ENCODE peak calls at places on chromosome 5, in six cellular contexts. X is mesendoderm, Z is neuronal stem cell, S is H1, L is IMR-90, I is H9. R is an unnamed sample.

GRCh38 chr5:61254969-61255555 is 77.0 kb upstream of the ZSWIM6 start:
- DNase-seq in Z (no peak), L (no peak), X (no peak), S (no peak), I (no peak), R (no peak)

GRCh38 chr5:96880402-96881164 is 4.3 kb downstream of the ERAP2 start:
- DNase-seq in S (no peak), I (no peak), Z (no peak), X (no peak), L (peak; percentile 87), R (peak; percentile 74)

GRCh38 chr5:1140188-1140817 is 28.4 kb upstream of the SLC12A7 start:
- DNase-seq in X (peak; percentile 55), Z (peak; percentile 27), L (peak; percentile 31), S (peak; percentile 79), I (peak; percentile 58), R (peak; percentile 59)

GRCh38 chr5:54718647-54719046 is 201.1 kb downstream of the SNX18 start:
- DNase-seq in L (no peak), I (no peak), Z (no peak), X (peak; percentile 48), S (no peak), R (peak; percentile 14)

GRCh38 chr5:81156732-81157131 is 76.4 kb upstream of the CKMT2 start:
- DNase-seq in X (no peak), S (no peak), Z (no peak), I (no peak), L (no peak), R (no peak)

GRCh38 chr5:77882670-77883257 is 106.6 kb upstream of the TBCA start:
- DNase-seq in S (no peak), L (peak; percentile 92), Z (no peak), X (no peak), I (no peak), R (peak; percentile 57)

GRCh38 chr5:155651-156410 is 35.5 kb upstream of the LRRC14B start:
- DNase-seq in X (no peak), S (peak; percentile 43), L (no peak), I (no peak), Z (no peak), R (no peak)

GRCh38 chr5:16888694-16889124 is 47.4 kb downstream of the MYO10 start:
- DNase-seq in S (no peak), X (no peak), L (peak; percentile 67), I (no peak), Z (no peak), R (peak; percentile 81)

GRCh38 chr5:31463341-31463740 is 68.6 kb downstream of the DROSHA start:
- DNase-seq in X (no peak), L (peak; percentile 23), I (no peak), Z (no peak), S (no peak), R (no peak)

GRCh38 chr5:169197343-169197742 is 103.6 kb downstream of the SLIT3 start:
- DNase-seq in Z (no peak), I (no peak), L (no peak), X (no peak), S (no peak), R (no peak)

GRCh38 chr5:33153373-33153772 is 287.4 kb upstream of the TARS1 start:
- DNase-seq in L (no peak), S (no peak), X (no peak), Z (no peak), I (no peak), R (no peak)

GRCh38 chr5:52657231-52657645 is 130.5 kb upstream of the ITGA1 start:
- DNase-seq in S (no peak), Z (peak; percentile 41), L (peak; percentile 58), X (peak; percentile 43), I (no peak), R (peak; percentile 65)

GRCh38 chr5:27947088-27947487 is 908.7 kb upstream of the CDH9 start:
- DNase-seq in S (no peak), X (no peak), Z (peak; percentile 3), L (no peak), I (no peak), R (no peak)

GRCh38 chr5:60223342-60223741 is 329.8 kb upstream of the PDE4D start:
- DNase-seq in X (no peak), L (no peak), Z (no peak), I (no peak), S (no peak), R (no peak)

GRCh38 chr5:89211836-89212235 is 328.9 kb upstream of the MEF2C start:
- DNase-seq in L (peak; percentile 83), Z (no peak), I (no peak), S (no peak), X (no peak), R (peak; percentile 58)

GRCh38 chr5:93705896-93706295 is 35.5 kb downstream of the POU5F2 start:
- DNase-seq in X (no peak), L (peak; percentile 57), Z (no peak), I (no peak), S (no peak), R (no peak)

GRCh38 chr5:176747670-176748072 is 62.7 kb upstream of the UNC5A start:
- DNase-seq in L (no peak), Z (no peak), S (peak; percentile 37), X (no peak), I (no peak), R (no peak)

GRCh38 chr5:149895416-149896345 is 48.9 kb downstream of the PDE6A start:
- DNase-seq in S (no peak), L (peak; percentile 10), I (no peak), X (no peak), Z (no peak), R (peak; percentile 41)

DNA sequence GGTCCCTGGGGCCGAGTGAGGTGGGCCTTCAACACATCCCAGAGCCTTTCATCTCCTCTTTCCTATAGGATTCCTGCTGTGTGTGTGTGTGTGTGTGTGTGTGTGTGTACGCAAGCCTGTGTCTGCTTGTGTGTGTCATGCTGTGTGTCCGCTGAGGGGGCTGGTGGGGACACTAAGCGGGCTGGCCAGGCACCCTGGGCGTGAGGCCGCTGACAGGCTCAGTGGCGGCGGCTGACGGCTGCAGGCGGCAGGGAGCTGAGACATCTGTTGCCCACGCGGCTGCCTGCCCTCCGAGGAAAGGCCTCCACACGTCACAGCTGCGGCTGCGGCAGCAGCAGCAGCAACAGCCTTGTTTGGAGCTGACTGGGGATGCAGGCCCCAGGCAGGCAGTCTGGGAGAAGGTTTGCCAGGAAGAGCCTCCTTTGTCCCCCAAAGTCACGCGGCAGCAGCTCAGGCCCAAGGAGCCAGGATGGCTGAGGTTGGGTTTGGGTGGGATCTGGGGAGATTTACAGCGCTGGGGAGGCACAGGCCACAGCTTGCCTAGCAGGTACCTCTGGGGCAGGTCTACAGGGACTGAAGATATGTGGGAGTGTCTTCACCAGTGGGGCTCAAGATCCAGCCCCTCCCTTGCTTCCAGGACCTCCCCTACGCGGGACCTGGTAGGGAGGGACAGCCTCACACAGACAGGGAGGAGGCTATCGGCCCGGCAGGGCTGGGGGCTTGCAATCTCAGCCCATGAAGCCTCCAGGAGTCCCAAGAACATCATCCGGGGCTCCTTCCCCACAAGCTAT is 1.8 kb downstream of the PDLIM4 start:
- DNase-seq in Z (no peak), L (peak; percentile 95), S (peak; percentile 49), I (peak; percentile 31), X (no peak), R (peak; percentile 93)
- H2BK120ac ChIP-seq in Z (peak overlapping the region; percentile 76), L (peak overlapping the region; percentile 94), S (no peak overlapping the region), I (no peak overlapping the region), X (no peak overlapping the region), R (peak overlapping the region; percentile 58)

GRCh38 chr5:156896545-156896944 is 46.5 kb downstream of the PPP1R2B start:
- DNase-seq in I (no peak), Z (no peak), L (no peak), X (peak; percentile 11), S (no peak), R (no peak)

GRCh38 chr5:156888520-156888919 is 38.4 kb downstream of the PPP1R2B start:
- DNase-seq in S (no peak), X (no peak), I (no peak), L (no peak), Z (no peak), R (no peak)

GRCh38 chr5:156892223-156892622 is 42.1 kb downstream of the PPP1R2B start:
- DNase-seq in Z (no peak), L (no peak), S (no peak), I (no peak), X (peak; percentile 19), R (no peak)

GRCh38 chr5:156892864-156893263 is 42.8 kb downstream of the PPP1R2B start:
- DNase-seq in Z (no peak), L (no peak), X (no peak), S (no peak), I (no peak), R (no peak)

GRCh38 chr5:156893517-156893916 is 43.4 kb downstream of the PPP1R2B start:
- DNase-seq in S (no peak), I (no peak), L (no peak), X (no peak), Z (no peak), R (no peak)
- H4K8ac ChIP-seq in S (no peak overlapping the region), I (no peak overlapping the region), L (no peak overlapping the region), X (no peak overlapping the region), Z (no peak overlapping the region), R (no peak overlapping the region)

DNA sequence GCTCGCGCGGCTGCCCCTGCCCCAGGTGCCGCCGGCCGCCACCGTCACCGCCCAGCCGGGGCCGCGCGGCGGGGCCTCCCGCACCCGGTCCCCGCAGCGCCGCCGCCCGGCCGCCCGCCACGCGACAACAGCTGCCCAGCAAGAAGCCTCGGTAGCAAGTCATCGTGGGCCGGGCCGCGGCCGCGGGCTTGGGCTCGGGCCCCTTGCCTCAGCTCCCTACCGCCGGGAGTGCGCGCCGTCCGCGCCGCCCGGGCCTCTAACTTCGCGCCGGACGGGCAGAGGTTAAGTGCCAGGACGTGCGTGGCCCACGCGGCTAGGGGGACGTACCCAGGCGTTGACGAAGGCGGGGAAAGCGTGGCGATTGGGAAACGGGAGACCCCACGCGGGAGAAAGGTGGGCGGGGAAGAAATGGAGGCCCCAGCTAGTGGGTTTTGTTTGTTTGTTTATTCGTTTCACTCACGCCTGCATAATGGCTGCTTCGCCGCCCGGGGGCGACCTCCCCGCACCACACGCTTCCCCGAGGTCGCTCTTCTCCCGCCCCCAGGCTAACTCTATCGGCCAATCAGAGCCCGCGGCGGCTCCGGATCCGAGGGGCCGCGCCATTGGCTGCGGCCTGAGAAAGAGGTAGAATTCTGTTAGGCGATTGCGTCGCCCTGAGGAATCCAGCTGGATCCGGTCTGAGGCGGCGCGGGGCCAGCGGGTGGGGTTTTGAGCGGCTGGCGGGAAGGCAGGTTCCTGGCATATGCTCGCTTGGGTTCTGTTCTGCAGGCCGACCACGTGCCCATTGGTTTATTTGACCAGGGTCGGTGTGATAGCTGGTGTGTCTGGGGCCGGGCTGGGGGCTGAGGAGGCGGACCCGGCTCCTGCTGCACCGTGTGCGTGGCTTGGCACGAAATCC is at the start of gene NADK2:
- DNase-seq in I (peak; percentile 97), S (peak; percentile 92), Z (peak; percentile 93), L (peak; percentile 92), X (peak; percentile 99), R (peak; percentile 97)
- H2BK120ac ChIP-seq in I (no peak within 1 kb of the TSS), S (no peak within 1 kb of the TSS), Z (peak within 1 kb of the TSS; percentile 73), L (peak within 1 kb of the TSS; percentile 79), X (no peak within 1 kb of the TSS), R (peak within 1 kb of the TSS; percentile 73)

DNA sequence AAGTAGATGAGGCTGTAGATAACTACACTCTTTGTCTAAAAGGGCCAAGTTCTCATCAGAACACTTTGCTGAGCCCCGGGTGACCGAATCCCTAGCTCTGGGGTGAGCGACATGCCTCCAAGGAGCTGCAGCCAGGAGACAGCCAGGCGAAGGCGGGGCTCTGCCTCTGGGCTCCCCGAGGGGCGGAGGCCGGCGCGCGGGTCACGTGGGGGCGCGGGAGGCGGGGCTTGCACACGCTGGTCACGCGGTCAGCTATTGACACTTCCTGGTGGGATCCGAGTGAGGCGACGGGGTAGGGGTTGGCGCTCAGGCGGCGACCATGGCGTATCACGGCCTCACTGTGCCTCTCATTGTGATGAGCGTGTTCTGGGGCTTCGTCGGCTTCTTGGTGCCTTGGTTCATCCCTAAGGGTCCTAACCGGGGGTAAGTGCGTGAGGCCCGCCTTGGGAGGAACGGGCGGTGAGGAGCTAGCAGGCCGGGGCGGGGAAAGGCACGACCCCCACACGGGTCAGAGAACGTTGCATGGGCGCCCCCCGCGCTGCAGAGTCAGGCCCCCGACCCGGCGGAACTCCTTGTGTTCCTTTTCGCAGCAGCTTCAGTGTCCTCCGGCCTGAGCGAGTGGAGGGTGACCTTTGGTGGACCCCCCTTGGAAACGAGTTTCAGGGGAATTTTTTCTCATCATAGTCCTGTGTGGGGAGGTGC is at the start of gene ATP6V0E1:
- DNase-seq in I (peak; percentile 98), S (peak; percentile 98), X (peak; percentile 97), Z (peak; percentile 89), L (peak; percentile 86), R (peak; percentile 93)
- H4K8ac ChIP-seq in I (no peak within 1 kb of the TSS), S (peak within 1 kb of the TSS; percentile 97), X (no peak within 1 kb of the TSS), Z (no peak within 1 kb of the TSS), L (peak within 1 kb of the TSS; percentile 5), R (peak within 1 kb of the TSS; percentile 66)